ENCODE peak calls at places on chromosome 13, in ten cellular contexts. H, K, I, V, B, P, W, F, Z and A are unnamed samples.
A peak's percentile ranks its signal among the peaks of the same experiment; 100 is the strongest.

GRCh38 chr13:113972451-113973217 is 1.2 kb downstream of the C13orf46 start:
- DNase-seq in H (no peak), K (no peak), I (no peak), V (peak; percentile 9), B (no peak), P (no peak), W (no peak), F (no peak), Z (no peak), A (no peak)

GRCh38 chr13:44819762-44820161 is 169.5 kb downstream of the NUFIP1 start:
- DNase-seq in H (no peak), K (no peak), I (no peak), V (no peak), B (no peak), P (no peak), W (no peak), F (no peak), Z (no peak), A (no peak)

GRCh38 chr13:94617389-94618000 is 15.8 kb downstream of the GPR180 start:
- DNase-seq in H (no peak), K (no peak), I (peak; percentile 34), V (no peak), B (no peak), P (no peak), W (no peak), F (peak; percentile 41), Z (peak; percentile 49), A (no peak)

GRCh38 chr13:28306325-28306724 is 168.0 kb downstream of the PAN3 start:
- DNase-seq in H (no peak), K (no peak), I (no peak), V (no peak), B (no peak), P (no peak), W (no peak), F (no peak), Z (no peak), A (no peak)

GRCh38 chr13:76556632-76557031 is 329.6 kb downstream of the KCTD12 start:
- DNase-seq in H (no peak), K (no peak), I (peak; percentile 7), V (no peak), B (no peak), P (no peak), W (no peak), F (no peak), Z (no peak), A (no peak)

GRCh38 chr13:59318320-59318930 is 845.3 kb downstream of the DIAPH3 start:
- DNase-seq in H (peak; percentile 4), K (peak; percentile 14), I (peak; percentile 58), V (peak; percentile 54), B (peak; percentile 18), P (peak; percentile 68), W (peak; percentile 68), F (peak; percentile 61), Z (peak; percentile 43), A (peak; percentile 43)

GRCh38 chr13:77898097-77898496 is 20.5 kb downstream of the EDNRB start:
- DNase-seq in H (no peak), K (no peak), I (peak; percentile 84), V (no peak), B (no peak), P (no peak), W (no peak), F (peak; percentile 64), Z (no peak), A (no peak)

GRCh38 chr13:44921931-44922758 is 67.1 kb downstream of the NUFIP1 start:
- DNase-seq in H (peak; percentile 13), K (no peak), I (no peak), V (peak; percentile 42), B (peak; percentile 57), P (peak; percentile 89), W (peak; percentile 85), F (peak; percentile 95), Z (no peak), A (peak; percentile 88)

GRCh38 chr13:31172535-31172934 is 10.8 kb upstream of the HSPH1 start:
- DNase-seq in H (no peak), K (no peak), I (no peak), V (no peak), B (peak; percentile 23), P (peak; percentile 77), W (no peak), F (peak; percentile 82), Z (no peak), A (peak; percentile 93)

GRCh38 chr13:67106502-67107057 is 123.6 kb downstream of the PCDH9 start:
- DNase-seq in H (no peak), K (no peak), I (no peak), V (no peak), B (no peak), P (no peak), W (no peak), F (no peak), Z (no peak), A (no peak)

GRCh38 chr13:103140001-103140671 is 73.9 kb upstream of the SLC10A2 start:
- DNase-seq in H (peak; percentile 10), K (no peak), I (peak; percentile 78), V (no peak), B (no peak), P (peak; percentile 33), W (no peak), F (peak; percentile 1), Z (peak; percentile 25), A (no peak)

GRCh38 chr13:87810920-87811344 is 139.8 kb downstream of the SLITRK5 start:
- DNase-seq in H (peak; percentile 11), K (no peak), I (no peak), V (no peak), B (no peak), P (no peak), W (no peak), F (no peak), Z (no peak), A (no peak)

GRCh38 chr13:30105381-30105780 is 202.0 kb downstream of the KATNAL1 start:
- DNase-seq in H (no peak), K (no peak), I (no peak), V (no peak), B (no peak), P (no peak), W (no peak), F (no peak), Z (no peak), A (no peak)

GRCh38 chr13:51033431-51034185 is 77.5 kb downstream of the C13orf42 start:
- DNase-seq in H (no peak), K (no peak), I (no peak), V (no peak), B (no peak), P (no peak), W (no peak), F (no peak), Z (no peak), A (no peak)

GRCh38 chr13:74986609-74987008 is 495.4 kb downstream of the TBC1D4 start:
- DNase-seq in H (no peak), K (no peak), I (no peak), V (no peak), B (no peak), P (no peak), W (no peak), F (no peak), Z (peak; percentile 55), A (no peak)

GRCh38 chr13:90201198-90201597 is 1146.3 kb upstream of the MIR17HG start:
- DNase-seq in H (no peak), K (no peak), I (peak; percentile 2), V (no peak), B (no peak), P (no peak), W (no peak), F (peak; percentile 73), Z (no peak), A (no peak)

GRCh38 chr13:70310720-70311119 is 202.5 kb upstream of the KLHL1 start:
- DNase-seq in H (peak; percentile 4), K (no peak), I (peak; percentile 14), V (no peak), B (no peak), P (peak; percentile 63), W (no peak), F (no peak), Z (peak; percentile 70), A (peak; percentile 20)

GRCh38 chr13:51523082-51523518 is 61.2 kb upstream of the WDFY2 start:
- DNase-seq in H (no peak), K (no peak), I (no peak), V (no peak), B (no peak), P (no peak), W (no peak), F (peak; percentile 90), Z (no peak), A (no peak)

GRCh38 chr13:27982361-27982760 is 6.1 kb downstream of the URAD start:
- DNase-seq in H (no peak), K (no peak), I (no peak), V (no peak), B (no peak), P (no peak), W (no peak), F (no peak), Z (no peak), A (no peak)

GRCh38 chr13:45439781-45440462 is 21.7 kb upstream of the SLC25A30 start:
- DNase-seq in H (no peak), K (no peak), I (no peak), V (no peak), B (no peak), P (no peak), W (no peak), F (no peak), Z (no peak), A (no peak)

GRCh38 chr13:39915418-39915817 is 260.0 kb downstream of the COG6 start:
- DNase-seq in H (no peak), K (no peak), I (no peak), V (no peak), B (no peak), P (no peak), W (no peak), F (no peak), Z (no peak), A (no peak)

GRCh38 chr13:19658192-19658591 is 24.7 kb downstream of the MPHOSPH8 start:
- DNase-seq in H (no peak), K (no peak), I (no peak), V (no peak), B (no peak), P (no peak), W (no peak), F (no peak), Z (no peak), A (no peak)

GRCh38 chr13:43511260-43511970 is 275.4 kb downstream of the ENOX1 start:
- DNase-seq in H (no peak), K (no peak), I (no peak), V (no peak), B (no peak), P (no peak), W (no peak), F (no peak), Z (no peak), A (no peak)

GRCh38 chr13:60583911-60584753 is 187.1 kb downstream of the TDRD3 start:
- DNase-seq in H (no peak), K (no peak), I (peak; percentile 5), V (no peak), B (peak; percentile 59), P (peak; percentile 91), W (no peak), F (peak; percentile 92), Z (no peak), A (no peak)

GRCh38 chr13:30191491-30192100 is 115.8 kb downstream of the KATNAL1 start:
- DNase-seq in H (peak; percentile 9), K (no peak), I (peak; percentile 27), V (no peak), B (no peak), P (no peak), W (no peak), F (peak; percentile 51), Z (no peak), A (no peak)